ENCODE peak calls at places on chromosome 10, in seven cellular contexts. B, K, S, P, Z, D and X are unnamed samples.

GRCh38 chr10:125982256-125982948 is 86.0 kb downstream of the FANK1 start:
- DNase-seq in Z (peak), S (peak), B (peak), D (peak), P (peak), K (peak), X (peak)

GRCh38 chr10:76150139-76150885 is 718.9 kb downstream of the LRMDA start:
- DNase-seq in P (peak), D (no peak), S (peak), Z (no peak), K (peak), B (peak), X (peak)

GRCh38 chr10:9147475-9147874 is 1093.0 kb downstream of the GATA3 start:
- DNase-seq in D (no peak), B (no peak), P (no peak), Z (no peak), K (no peak), S (no peak), X (no peak)

GRCh38 chr10:116737582-116738358 is 4.6 kb downstream of the HSPA12A start:
- DNase-seq in S (no peak), P (peak), Z (no peak), B (no peak), D (no peak), K (peak), X (no peak)

GRCh38 chr10:59781511-59781910 is 28.3 kb upstream of the MRLN start:
- DNase-seq in K (no peak), Z (no peak), D (peak), B (no peak), S (no peak), P (no peak), X (no peak)

GRCh38 chr10:6771361-6771760 is 191.3 kb upstream of the PRKCQ start:
- DNase-seq in K (no peak), Z (no peak), S (no peak), P (no peak), D (no peak), B (no peak), X (peak)

GRCh38 chr10:88047589-88047988 is 184.2 kb downstream of the PTEN start:
- DNase-seq in K (no peak), B (no peak), P (no peak), Z (no peak), S (no peak), D (no peak), X (no peak)

GRCh38 chr10:125839176-125839575 is 15.8 kb downstream of the BCCIP start:
- DNase-seq in Z (no peak), P (no peak), S (no peak), D (no peak), K (no peak), B (no peak), X (no peak)

GRCh38 chr10:1120761-1121160 is 64.6 kb downstream of the WDR37 start:
- DNase-seq in Z (no peak), D (no peak), B (no peak), P (no peak), S (no peak), K (no peak), X (no peak)

GRCh38 chr10:71334228-71334791 is 15.3 kb downstream of the SLC29A3 start:
- DNase-seq in D (peak), Z (no peak), K (no peak), B (no peak), P (no peak), S (peak), X (no peak)

GRCh38 chr10:89921422-89921821 is 220.0 kb downstream of the KIF20B start:
- DNase-seq in K (peak), S (no peak), B (no peak), Z (no peak), P (no peak), D (peak), X (no peak)

GRCh38 chr10:19212590-19212989 is 164.0 kb downstream of the MALRD1 start:
- DNase-seq in B (no peak), P (no peak), Z (no peak), K (no peak), S (no peak), D (no peak), X (no peak)

GRCh38 chr10:128431506-128431905 is 305.3 kb upstream of the MKI67 start:
- DNase-seq in B (no peak), D (no peak), Z (no peak), S (no peak), P (no peak), K (no peak), X (no peak)

GRCh38 chr10:89079991-89080390 is 89.4 kb downstream of the FAS start:
- DNase-seq in Z (no peak), B (no peak), K (no peak), S (peak), P (no peak), D (no peak), X (no peak)

DNA sequence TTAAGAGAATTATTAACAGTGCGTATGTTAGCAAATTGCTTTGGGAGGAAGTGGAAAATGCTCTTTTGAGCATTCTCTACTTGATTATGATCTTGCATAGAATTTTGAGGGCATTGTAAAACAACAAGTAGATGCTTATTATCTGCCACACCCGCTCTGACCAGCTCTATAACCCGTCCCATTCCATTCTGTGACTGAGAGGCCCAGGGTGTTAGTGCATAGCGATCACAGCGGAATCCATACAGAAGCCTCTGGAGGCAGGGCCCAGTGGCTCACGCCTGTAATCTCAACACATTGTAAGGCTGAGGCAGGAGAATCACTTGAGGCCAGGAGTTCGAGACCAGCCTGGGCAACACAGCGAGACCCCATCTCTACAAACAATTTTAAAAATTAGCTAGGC is 40.4 kb upstream of the WAC start:
- DNase-seq in S (no peak), K (no peak), Z (no peak), B (no peak), P (no peak), D (peak), X (no peak)
- H3K23ac ChIP-seq in S (no peak), K (no peak), Z (no peak), B (no peak), P (no peak), D (no peak), X (no peak)

DNA sequence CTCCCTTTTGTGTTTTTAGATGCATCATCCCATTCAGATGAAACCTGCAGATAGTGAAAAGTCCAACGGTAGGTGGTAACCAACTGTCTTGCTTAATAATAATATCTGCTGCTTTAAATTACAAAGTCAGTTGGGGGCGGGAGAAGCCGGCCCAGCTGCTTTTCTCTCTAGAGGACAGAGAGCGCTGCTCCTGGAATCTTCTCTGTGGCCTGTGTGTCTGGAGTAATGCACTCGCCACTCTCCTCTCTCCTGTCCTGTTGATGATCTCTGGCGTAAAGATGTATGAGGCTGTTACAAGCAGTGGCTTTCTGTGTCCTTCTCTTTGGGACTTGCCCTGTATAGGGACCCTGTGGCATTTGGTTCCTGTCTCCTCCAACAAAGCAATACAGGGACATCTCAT is 231.5 kb downstream of the CELF2 start:
- DNase-seq in D (no peak), P (no peak), B (no peak), K (peak), S (no peak), Z (no peak), X (no peak)
- H3K23ac ChIP-seq in D (no peak), P (no peak), B (no peak), K (no peak), S (no peak), Z (no peak), X (no peak)

GRCh38 chr10:121519901-121520500 is 78.2 kb downstream of the FGFR2 start:
- DNase-seq in P (no peak), D (no peak), B (no peak), K (no peak), S (no peak), Z (no peak), X (no peak)

GRCh38 chr10:121521794-121522556 is 76.3 kb downstream of the FGFR2 start:
- DNase-seq in K (no peak), Z (no peak), D (peak), S (no peak), B (no peak), P (no peak), X (no peak)

GRCh38 chr10:121516483-121516882 is 81.8 kb downstream of the FGFR2 start:
- DNase-seq in S (no peak), D (no peak), P (no peak), K (no peak), Z (no peak), B (no peak), X (no peak)

GRCh38 chr10:121518321-121518720 is 79.9 kb downstream of the FGFR2 start:
- DNase-seq in B (no peak), K (no peak), D (no peak), P (no peak), S (no peak), Z (no peak), X (no peak)

DNA sequence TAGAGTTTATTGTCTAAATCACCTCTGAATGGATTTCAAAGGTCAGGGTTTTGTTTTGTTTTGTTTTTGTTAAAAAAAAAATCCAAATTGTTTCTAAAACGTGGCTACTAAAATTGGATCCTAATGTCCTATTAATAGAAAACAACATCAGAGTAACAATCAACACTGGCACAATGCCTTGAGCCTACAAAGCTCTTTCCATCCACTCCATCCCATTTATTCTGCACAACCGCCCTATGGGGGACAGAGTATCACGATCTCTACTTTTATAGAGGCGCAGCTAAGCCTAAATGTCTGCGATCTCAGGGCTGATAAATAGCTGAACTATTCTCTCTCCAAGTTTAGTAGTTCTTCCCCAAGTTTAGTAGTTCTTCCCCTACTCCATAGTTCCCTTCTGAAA is 78.8 kb downstream of the FGFR2 start:
- DNase-seq in P (no peak), K (no peak), Z (no peak), D (no peak), S (no peak), B (no peak), X (no peak)
- H3K23ac ChIP-seq in P (no peak), K (no peak), Z (no peak), D (no peak), S (no peak), B (no peak), X (no peak)

DNA sequence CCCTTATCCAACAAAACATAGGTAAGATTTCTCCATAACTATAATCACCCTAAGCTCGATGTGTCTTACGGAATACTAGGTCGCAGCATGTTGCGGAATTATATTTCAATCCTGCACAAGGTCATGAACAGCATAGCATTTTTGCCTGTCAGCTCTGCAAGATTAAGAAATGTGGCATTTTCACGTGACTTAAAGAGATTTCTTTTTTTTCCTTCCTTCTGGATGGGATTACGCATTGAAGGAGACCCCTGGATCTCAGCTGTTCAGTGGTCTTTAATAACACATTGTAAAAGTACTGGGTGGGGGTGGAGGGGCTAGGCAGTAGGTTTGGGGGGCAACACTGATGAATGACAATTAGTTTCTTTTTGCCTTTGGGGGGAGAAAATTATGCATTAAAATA is 106.7 kb downstream of the CUBN start:
- DNase-seq in S (peak), Z (no peak), K (peak), P (no peak), B (no peak), D (no peak), X (no peak)
- H3K23ac ChIP-seq in S (no peak), Z (no peak), K (no peak), P (no peak), B (no peak), D (no peak), X (peak)

GRCh38 chr10:49309691-49310371 is 10.9 kb downstream of the C10orf71 start:
- DNase-seq in B (no peak), Z (no peak), K (no peak), P (no peak), S (no peak), D (no peak), X (no peak)

GRCh38 chr10:49310901-49311561 is 12.1 kb downstream of the C10orf71 start:
- DNase-seq in Z (no peak), K (no peak), S (no peak), P (no peak), B (no peak), D (no peak), X (no peak)

GRCh38 chr10:49310460-49310859 is 11.5 kb downstream of the C10orf71 start:
- DNase-seq in P (no peak), K (no peak), Z (no peak), D (peak), B (no peak), S (no peak), X (no peak)

GRCh38 chr10:49312291-49312869 is 13.4 kb downstream of the C10orf71 start:
- DNase-seq in Z (no peak), B (no peak), S (no peak), K (no peak), D (no peak), P (no peak), X (no peak)

GRCh38 chr10:49311562-49312236 is 12.7 kb downstream of the C10orf71 start:
- DNase-seq in S (no peak), Z (no peak), D (no peak), P (no peak), K (no peak), B (no peak), X (no peak)
- H3K23ac ChIP-seq in S (no peak), Z (no peak), D (no peak), P (no peak), K (no peak), B (no peak), X (no peak)

GRCh38 chr10:124259139-124259825 is 159.4 kb downstream of the OAT start:
- DNase-seq in B (no peak), P (no peak), Z (no peak), S (peak), D (peak), K (peak), X (no peak)
- H3K23ac ChIP-seq in B (no peak), P (no peak), Z (no peak), S (no peak), D (no peak), K (no peak), X (no peak)